ENCODE peak calls at places on chromosomes 16 and 17, in ten cellular contexts. Y, A, D, Z, N, I, U, W, P and S are unnamed samples.

GRCh38 chr17:258906-259305 is 77.5 kb upstream of the DOC2B start:
- DNase-seq in N (no peak), D (peak; percentile 24), W (no peak), U (no peak), A (no peak), I (no peak), P (peak; percentile 12), Y (no peak), Z (peak; percentile 0), S (no peak)

GRCh38 chr17:72516772-72517399 is 396.1 kb downstream of the SOX9 start:
- DNase-seq in N (no peak), I (no peak), D (no peak), Y (no peak), U (no peak), Z (no peak), P (no peak), A (no peak), W (peak; percentile 25), S (no peak)

GRCh38 chr17:67151717-67152116 is 93.3 kb downstream of the HELZ start:
- DNase-seq in Y (no peak), Z (no peak), U (no peak), D (no peak), A (no peak), W (no peak), N (no peak), I (no peak), P (no peak), S (no peak)

GRCh38 chr17:39671651-39672521 is 3.6 kb downstream of the PNMT start:
- DNase-seq in I (no peak), P (peak; percentile 72), W (peak; percentile 55), D (peak; percentile 69), Z (no peak), Y (no peak), U (peak; percentile 92), A (no peak), N (peak; percentile 89), S (no peak)

GRCh38 chr17:1180958-1181768 is 1.4 kb upstream of the ABR start:
- DNase-seq in I (no peak), D (no peak), A (no peak), Y (no peak), U (peak; percentile 91), N (peak; percentile 75), W (peak; percentile 35), Z (peak; percentile 80), P (no peak), S (no peak)

GRCh38 chr17:36812762-36813161 is 124.5 kb upstream of the LHX1 start:
- DNase-seq in D (no peak), I (no peak), A (no peak), Z (no peak), N (peak; percentile 54), Y (no peak), P (no peak), U (peak; percentile 77), W (peak; percentile 50), S (no peak)

GRCh38 chr17:75174996-75175395 is 7.8 kb downstream of the SUMO2 start:
- DNase-seq in P (no peak), Y (no peak), W (no peak), N (no peak), U (no peak), I (no peak), D (no peak), A (no peak), Z (no peak), S (no peak)

GRCh38 chr17:17440938-17441730 is 35.7 kb upstream of the MED9 start:
- DNase-seq in Y (no peak), D (no peak), Z (no peak), I (no peak), P (no peak), U (peak; percentile 57), W (no peak), N (no peak), A (no peak), S (no peak)

GRCh38 chr17:54754560-54754959 is 146.1 kb upstream of the TOM1L1 start:
- DNase-seq in N (peak; percentile 55), I (no peak), D (no peak), Z (no peak), U (peak; percentile 89), W (no peak), P (no peak), Y (no peak), A (no peak), S (no peak)

GRCh38 chr17:59802160-59802559 is 90.6 kb downstream of the TUBD1 start:
- DNase-seq in A (no peak), W (no peak), Z (no peak), I (no peak), D (no peak), N (no peak), P (no peak), U (no peak), Y (no peak), S (no peak)

GRCh38 chr17:1040216-1040600 is 43.3 kb downstream of the TIMM22 start:
- DNase-seq in N (no peak), D (no peak), Z (no peak), A (no peak), W (no peak), I (no peak), U (no peak), Y (no peak), P (no peak), S (no peak)

GRCh38 chr16:64240586-64240985 is 881.3 kb downstream of the CDH11 start:
- DNase-seq in W (no peak), A (no peak), Z (no peak), D (no peak), U (no peak), Y (no peak), I (no peak), P (no peak), N (no peak), S (no peak)

GRCh38 chr16:521381-522210 is 5.9 kb upstream of the CAPN15 start:
- DNase-seq in U (peak; percentile 89), W (no peak), Z (no peak), D (no peak), P (peak; percentile 80), N (peak; percentile 91), Y (no peak), I (peak; percentile 57), A (no peak), S (no peak)
- TF ChIP-seq CTCF in U (peak; percentile 74), W (no peak), Z (no peak), D (no peak), P (peak; percentile 34), N (peak; percentile 69), Y (no peak), I (no peak), A (no peak), S (no peak)

GRCh38 chr17:50613007-50613406 is 21.7 kb upstream of the ABCC3 start:
- DNase-seq in Z (no peak), W (no peak), I (no peak), Y (no peak), P (no peak), A (no peak), N (no peak), U (no peak), D (no peak), S (no peak)

GRCh38 chr17:50614471-50615051 is 20.1 kb upstream of the ABCC3 start:
- DNase-seq in Y (no peak), I (no peak), N (no peak), U (no peak), D (no peak), W (no peak), A (no peak), P (no peak), Z (no peak), S (no peak)

GRCh38 chr17:50611639-50612038 is 23.0 kb upstream of the ABCC3 start:
- DNase-seq in P (no peak), D (no peak), Y (no peak), N (no peak), W (no peak), Z (no peak), A (no peak), U (no peak), I (no peak), S (no peak)

GRCh38 chr17:50612281-50612680 is 22.4 kb upstream of the ABCC3 start:
- DNase-seq in A (no peak), U (no peak), P (no peak), Z (no peak), W (no peak), D (no peak), N (no peak), I (no peak), Y (no peak), S (no peak)

GRCh38 chr17:50613596-50613995 is 21.1 kb upstream of the ABCC3 start:
- DNase-seq in Z (no peak), U (no peak), D (no peak), N (no peak), P (no peak), A (no peak), I (no peak), W (no peak), Y (no peak), S (no peak)
- TF ChIP-seq CTCF in Z (no peak), U (peak; percentile 67), D (no peak), N (peak; percentile 34), P (no peak), A (no peak), I (no peak), W (no peak), Y (no peak), S (no peak)

DNA sequence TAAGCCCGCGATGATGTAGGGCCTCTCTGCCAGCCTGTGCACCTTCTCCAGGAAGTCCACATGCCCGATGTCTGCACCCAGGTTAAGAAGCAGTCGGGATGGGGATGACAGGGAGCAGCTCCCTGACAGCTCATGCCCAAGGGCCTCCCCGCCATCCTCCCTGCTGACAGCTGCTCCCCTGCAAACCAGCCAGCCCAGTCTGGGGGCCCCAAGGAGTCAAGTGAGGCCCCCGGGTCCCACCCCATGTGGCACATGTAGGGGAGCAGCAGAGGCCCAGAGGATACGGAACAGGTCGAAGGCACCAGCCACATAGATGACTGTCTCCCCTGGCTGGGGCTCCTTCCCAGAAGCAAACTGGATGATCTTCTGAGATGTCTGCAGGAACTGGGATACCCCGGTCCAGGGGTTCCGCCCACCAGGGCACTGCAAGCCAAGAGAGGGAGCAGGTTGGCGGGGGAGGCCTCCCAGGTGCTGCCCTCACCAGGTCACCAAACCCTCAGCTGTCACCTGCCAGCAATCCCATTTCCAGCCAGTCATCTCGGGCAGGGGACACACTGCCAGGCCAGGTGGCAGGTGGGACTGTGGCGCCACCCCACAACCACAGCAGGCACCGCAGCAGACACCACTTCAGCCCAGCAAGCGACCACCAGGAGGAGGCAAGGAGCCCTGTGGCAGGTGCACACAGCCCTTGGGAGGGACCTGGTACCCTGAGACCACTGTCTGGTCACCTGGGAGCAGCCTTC is 4.6 kb downstream of the PCYT2 start:
- DNase-seq in I (no peak), A (no peak), N (peak; percentile 47), U (peak; percentile 88), W (no peak), P (no peak), Z (no peak), D (no peak), Y (no peak), S (no peak)
- TF ChIP-seq CTCF in I (no peak), A (no peak), N (peak; percentile 40), U (peak; percentile 70), W (no peak), P (no peak), Z (no peak), D (no peak), Y (no peak), S (no peak)

DNA sequence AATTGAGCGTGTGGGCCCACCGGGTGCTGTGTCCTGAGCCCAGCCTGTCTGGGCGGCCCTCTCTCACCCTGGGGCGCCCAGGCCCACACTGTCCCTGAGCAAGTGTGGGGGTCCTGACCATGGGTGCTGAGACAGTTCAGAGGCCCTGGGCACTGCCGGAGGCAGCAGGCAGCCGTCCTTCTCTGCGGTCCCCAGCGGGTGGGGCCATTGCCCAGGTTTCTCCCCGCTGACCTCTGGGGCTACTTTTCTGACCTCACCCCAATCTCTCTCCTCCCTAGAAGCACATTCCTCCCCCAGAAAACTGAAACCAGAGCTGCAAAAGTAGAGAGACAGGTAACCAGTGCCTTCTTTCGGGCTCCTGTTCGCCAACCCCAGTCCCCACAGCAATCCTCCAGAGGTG is 36.0 kb upstream of the PVALEF start:
- DNase-seq in Y (no peak), A (no peak), Z (no peak), N (peak; percentile 53), P (no peak), U (peak; percentile 80), D (no peak), I (no peak), W (no peak), S (no peak)
- TF ChIP-seq CTCF in Y (no peak), A (no peak), Z (no peak), N (peak; percentile 40), P (no peak), U (peak; percentile 61), D (no peak), I (no peak), W (no peak), S (no peak)